ENCODE peak calls at places on chromosomes 7 and 10, in six cellular contexts. H, L, N, J, B and U are unnamed samples.
A peak's percentile ranks its signal among the peaks of the same experiment; 100 is the strongest.

GRCh38 chr7:5177060-5177459 is 13.0 kb upstream of the WIPI2 start:
- DNase-seq in N (no peak), B (no peak), H (no peak), L (no peak), J (peak; percentile 88), U (no peak)

GRCh38 chr7:75646551-75647102 is 92.1 kb downstream of the HIP1 start:
- DNase-seq in N (no peak), B (no peak), J (no peak), H (no peak), L (no peak), U (no peak)

GRCh38 chr7:26583094-26583493 is 281.3 kb downstream of the SKAP2 start:
- DNase-seq in B (no peak), H (no peak), L (no peak), J (no peak), N (no peak), U (no peak)

GRCh38 chr10:76285012-76285411 is 853.6 kb downstream of the LRMDA start:
- DNase-seq in L (no peak), N (peak; percentile 6), H (no peak), J (no peak), B (no peak), U (no peak)

GRCh38 chr10:101595591-101596433 is 7.7 kb downstream of the DPCD start:
- DNase-seq in B (no peak), N (no peak), H (no peak), J (no peak), L (no peak), U (no peak)

GRCh38 chr7:87564290-87564963 is 36.3 kb downstream of the ABCB1 start:
- DNase-seq in B (no peak), J (peak; percentile 25), L (no peak), H (no peak), N (peak; percentile 20), U (peak; percentile 1)

GRCh38 chr10:66505003-66505707 is 420.7 kb upstream of the LRRTM3 start:
- DNase-seq in H (no peak), N (no peak), L (no peak), B (no peak), J (no peak), U (no peak)

GRCh38 chr10:122181901-122182799 is 88.9 kb upstream of the BTBD16 start:
- DNase-seq in N (no peak), H (no peak), L (no peak), B (no peak), J (no peak), U (no peak)

GRCh38 chr7:134056816-134057215 is 70.3 kb upstream of the LRGUK start:
- DNase-seq in B (no peak), J (no peak), H (no peak), N (no peak), L (peak; percentile 51), U (no peak)

GRCh38 chr10:90602815-90603600 is 254.8 kb downstream of the HTR7 start:
- DNase-seq in N (no peak), B (no peak), J (no peak), L (no peak), H (no peak), U (no peak)

GRCh38 chr7:2029936-2030335 is 202.8 kb downstream of the MAD1L1 start:
- DNase-seq in L (no peak), J (peak; percentile 15), N (no peak), B (no peak), H (no peak), U (no peak)

GRCh38 chr7:31058122-31058521 is 6.0 kb downstream of the ADCYAP1R1 start:
- DNase-seq in B (no peak), L (no peak), N (no peak), J (no peak), H (no peak), U (no peak)

GRCh38 chr10:95328013-95328412 is 37.2 kb upstream of the PDLIM1 start:
- DNase-seq in H (no peak), J (no peak), B (no peak), N (no peak), L (no peak), U (no peak)

GRCh38 chr7:50838675-50839377 is 56.1 kb upstream of the GRB10 start:
- DNase-seq in J (no peak), N (no peak), H (no peak), B (no peak), L (no peak), U (no peak)

GRCh38 chr7:30920021-30920583 is 8.4 kb downstream of the AQP1 start:
- DNase-seq in N (no peak), J (peak; percentile 17), B (no peak), L (no peak), H (no peak), U (no peak)

GRCh38 chr7:78437118-78437517 is 638.5 kb downstream of the PHTF2 start:
- DNase-seq in L (no peak), H (no peak), N (peak; percentile 4), B (no peak), J (no peak), U (no peak)

GRCh38 chr7:150944066-150945042 is 33.8 kb downstream of the KCNH2 start:
- DNase-seq in J (no peak), L (no peak), B (no peak), N (no peak), H (no peak), U (no peak)

GRCh38 chr10:116272497-116273221 is at the start of gene GFRA1:
- DNase-seq in H (no peak), J (peak; percentile 79), B (no peak), L (no peak), N (no peak), U (peak; percentile 30)

GRCh38 chr7:73308074-73308664 is 457 bp downstream of the NSUN5 start:
- DNase-seq in N (no peak), L (no peak), H (no peak), B (no peak), J (no peak), U (no peak)

GRCh38 chr10:81874878-81875679 is at the start of gene NRG3:
- DNase-seq in N (no peak), L (no peak), B (no peak), J (peak; percentile 77), H (peak; percentile 22), U (no peak)

GRCh38 chr10:61257956-61258496 is 195.2 kb downstream of the TMEM26 start:
- DNase-seq in N (no peak), J (no peak), B (no peak), L (no peak), H (no peak), U (no peak)

GRCh38 chr10:6721964-6722615 is 142.0 kb upstream of the PRKCQ start:
- DNase-seq in N (no peak), J (no peak), B (no peak), L (no peak), H (no peak), U (no peak)

GRCh38 chr7:149317986-149318672 is 56.1 kb downstream of the ZNF783 start:
- DNase-seq in L (peak; percentile 68), B (no peak), J (no peak), N (no peak), H (no peak), U (no peak)

GRCh38 chr10:114172776-114173555 is 1.0 kb downstream of the CCDC186 start:
- DNase-seq in J (no peak), B (no peak), N (no peak), H (no peak), L (no peak), U (no peak)

DNA sequence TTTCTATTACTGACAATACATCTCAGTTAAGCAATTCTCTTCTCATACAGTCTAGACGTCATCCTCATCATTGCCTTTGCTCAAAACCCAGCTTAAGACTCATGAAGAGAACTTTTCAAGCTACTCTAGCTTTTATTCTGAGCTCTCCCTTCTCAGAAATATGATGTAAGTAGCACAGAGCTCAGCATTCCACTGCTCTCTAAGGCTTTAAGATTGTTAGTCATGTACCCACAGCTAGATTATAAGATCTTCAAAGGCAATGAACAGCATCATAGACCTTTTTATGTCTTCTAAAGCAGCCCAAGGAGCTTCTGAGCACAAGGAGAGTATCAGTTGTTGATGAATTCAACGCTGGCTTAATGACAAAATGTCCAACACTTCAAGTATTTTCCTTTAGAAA is 119.3 kb downstream of the NRP1 start:
- DNase-seq in L (no peak), N (no peak), J (no peak), H (no peak), B (no peak), U (no peak)
- TF ChIP-seq TAF1 in L (no peak), N (no peak), J (no peak), H (no peak), B (no peak), U (no peak)

GRCh38 chr10:72048450-72049124 is 39.8 kb downstream of the SPOCK2 start:
- DNase-seq in B (peak; percentile 81), H (peak; percentile 78), L (peak; percentile 92), N (peak; percentile 89), J (peak; percentile 88), U (peak; percentile 70)
- TF ChIP-seq TAF1 in B (no peak), H (no peak), L (no peak), N (no peak), J (no peak), U (no peak)

DNA sequence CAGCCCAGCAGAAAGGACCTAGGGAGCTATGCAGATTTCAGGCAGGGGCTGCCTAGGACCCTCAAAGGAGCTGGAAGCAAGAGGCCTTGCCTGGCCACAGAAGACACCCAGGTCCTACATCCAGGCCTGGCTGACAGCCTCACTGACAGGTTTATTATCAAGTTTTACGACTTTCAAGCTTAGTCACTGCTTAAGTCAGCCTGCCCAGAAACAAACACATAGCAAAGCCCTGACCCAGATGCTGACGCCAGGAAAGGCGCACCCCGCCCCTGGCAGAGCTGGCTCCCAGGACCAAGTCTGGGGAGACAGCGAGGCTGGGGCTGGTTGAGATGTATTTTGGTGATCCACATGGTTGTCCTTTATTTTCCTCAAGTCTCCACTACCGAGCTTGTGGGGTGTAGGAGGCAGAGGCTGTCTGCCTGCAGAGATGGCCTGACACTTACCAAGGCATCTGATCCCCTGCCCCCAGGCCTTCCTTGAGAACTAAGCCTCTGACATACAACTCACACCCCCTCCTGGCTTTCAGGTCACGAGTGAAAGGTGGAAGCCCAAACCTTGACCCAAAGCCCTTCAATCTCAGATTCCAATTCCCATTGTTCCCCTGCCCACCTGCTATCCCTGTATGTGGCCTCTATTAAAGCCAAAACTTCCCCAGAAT is 80.7 kb upstream of the EMX2 start:
- DNase-seq in N (no peak), H (no peak), L (no peak), J (no peak), B (no peak), U (no peak)
- TF ChIP-seq TAF1 in N (no peak), H (no peak), L (no peak), J (no peak), B (no peak), U (no peak)

GRCh38 chr10:124375691-124376090 is 43.0 kb downstream of the OAT start:
- DNase-seq in B (no peak), J (no peak), L (no peak), H (no peak), N (no peak), U (no peak)

GRCh38 chr10:124375353-124375614 is 43.4 kb downstream of the OAT start:
- DNase-seq in L (no peak), H (no peak), N (no peak), J (no peak), B (no peak), U (no peak)

GRCh38 chr10:124378271-124378670 is 40.5 kb downstream of the OAT start:
- DNase-seq in J (no peak), L (no peak), H (no peak), B (no peak), N (no peak), U (no peak)

GRCh38 chr10:124376411-124376810 is 42.3 kb downstream of the OAT start:
- DNase-seq in B (no peak), N (no peak), L (no peak), J (no peak), H (no peak), U (no peak)

DNA sequence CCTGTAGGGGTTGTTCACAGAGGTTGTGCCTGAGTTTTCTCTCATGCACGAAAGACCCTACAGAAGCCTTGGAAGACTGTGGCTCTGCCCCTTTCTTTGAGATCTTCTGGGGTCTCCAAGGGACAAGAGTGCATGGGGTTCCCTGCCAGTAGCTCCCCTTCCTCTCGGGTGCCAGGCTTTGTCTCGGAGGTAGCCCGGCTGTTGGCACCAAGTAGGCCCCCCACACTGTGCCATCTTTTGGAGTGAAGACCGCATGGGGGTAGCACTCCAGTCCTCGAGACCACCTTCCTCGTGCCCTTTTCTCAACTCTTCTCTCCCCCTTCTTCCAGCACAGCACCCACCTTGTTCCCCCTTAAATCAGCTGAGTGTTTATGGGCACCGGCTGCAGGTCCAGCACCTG is 41.6 kb downstream of the OAT start:
- DNase-seq in N (no peak), B (no peak), J (no peak), L (no peak), H (no peak), U (no peak)
- TF ChIP-seq TAF1 in N (no peak), B (no peak), J (no peak), L (no peak), H (no peak), U (no peak)